ENCODE peak calls at places on chromosomes 12 and 14, in five cellular contexts. One of them, this sample, is unnamed.

GRCh38 chr12:14564336-14564959 is 3.2 kb downstream of the PLBD1 start:
- DNase-seq in ovary: no peak
- DNase-seq in upper lobe of left lung: no peak
- DNase-seq in A549: no peak
- DNase-seq in stomach: no peak
- DNase-seq in this sample: no peak

GRCh38 chr14:23513005-23513412 is 38.6 kb downstream of the ZFHX2 start:
- DNase-seq in ovary: no peak
- DNase-seq in upper lobe of left lung: peak
- DNase-seq in A549: no peak
- DNase-seq in stomach: no peak
- DNase-seq in this sample: peak

GRCh38 chr12:34298971-34299801 is 276.9 kb downstream of the ALG10 start:
- DNase-seq in stomach: no peak
- DNase-seq in A549: no peak
- DNase-seq in upper lobe of left lung: no peak
- DNase-seq in ovary: no peak
- DNase-seq in this sample: no peak

GRCh38 chr14:59239030-59239429 is 50.6 kb downstream of the DAAM1 start:
- DNase-seq in upper lobe of left lung: no peak
- DNase-seq in A549: no peak
- DNase-seq in ovary: no peak
- DNase-seq in stomach: no peak
- DNase-seq in this sample: no peak

GRCh38 chr12:128388461-128388921 is 121.5 kb downstream of the TMEM132C start:
- DNase-seq in A549: no peak
- DNase-seq in ovary: peak
- DNase-seq in stomach: no peak
- DNase-seq in upper lobe of left lung: peak
- DNase-seq in this sample: peak

GRCh38 chr12:19415563-19415962 is 23.7 kb upstream of the AEBP2 start:
- DNase-seq in upper lobe of left lung: no peak
- DNase-seq in A549: no peak
- DNase-seq in ovary: no peak
- DNase-seq in stomach: no peak
- DNase-seq in this sample: no peak

GRCh38 chr14:64763089-64763782 is 59.0 kb downstream of the PLEKHG3 start:
- DNase-seq in stomach: no peak
- DNase-seq in ovary: no peak
- DNase-seq in upper lobe of left lung: no peak
- DNase-seq in A549: no peak
- DNase-seq in this sample: no peak

GRCh38 chr14:21526672-21527319 is 650 bp upstream of the SALL2 start:
- DNase-seq in upper lobe of left lung: no peak
- DNase-seq in A549: no peak
- DNase-seq in ovary: no peak
- DNase-seq in stomach: no peak
- DNase-seq in this sample: no peak

GRCh38 chr12:78002878-78003277 is 172.2 kb downstream of the NAV3 start:
- DNase-seq in A549: peak
- DNase-seq in ovary: no peak
- DNase-seq in stomach: no peak
- DNase-seq in upper lobe of left lung: no peak
- DNase-seq in this sample: no peak

DNA sequence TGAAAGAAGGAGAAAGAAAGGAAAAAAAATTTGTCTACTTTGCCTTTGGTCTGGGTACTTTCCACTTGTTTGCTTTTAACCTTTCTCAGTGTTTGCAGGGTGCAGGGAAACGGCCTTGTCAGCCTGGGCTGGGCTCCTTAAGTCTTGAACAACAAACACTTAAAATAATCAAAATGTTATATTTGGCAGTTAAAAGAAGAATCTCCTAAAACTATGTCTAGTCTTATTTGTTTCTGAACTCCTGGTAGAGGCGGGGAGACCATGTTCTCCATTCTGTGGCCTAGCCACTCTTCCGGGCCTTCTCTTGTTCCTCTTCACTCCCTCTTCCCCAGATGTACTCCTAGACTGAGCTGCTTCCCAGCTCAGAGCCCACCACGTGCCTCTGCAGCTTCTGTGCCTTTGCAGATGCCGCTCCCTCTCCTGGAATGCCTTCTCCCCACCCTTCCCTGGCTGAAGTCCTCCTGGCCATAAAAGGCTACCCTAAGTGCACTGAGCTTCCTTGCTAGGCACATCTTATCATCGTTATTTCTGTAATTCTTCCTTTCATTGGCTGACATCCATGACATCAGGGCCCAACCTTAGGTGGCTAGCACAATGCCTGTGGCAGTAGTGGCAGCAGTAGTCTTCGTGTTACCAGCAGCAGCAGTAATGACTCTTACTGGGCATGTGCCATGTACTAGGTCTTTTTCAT is 432.9 kb downstream of the ZFP36L1 start:
- DNase-seq in A549: peak
- DNase-seq in upper lobe of left lung: no peak
- DNase-seq in ovary: peak
- DNase-seq in stomach: peak
- DNase-seq in this sample: peak
- TF ChIP-seq EP300 in A549: no peak
- TF ChIP-seq EP300 in upper lobe of left lung: peak
- TF ChIP-seq EP300 in ovary: no peak
- TF ChIP-seq EP300 in stomach: no peak
- TF ChIP-seq EP300 in this sample: no peak

GRCh38 chr12:6547987-6548386 is 7.9 kb downstream of the IFFO1 start:
- DNase-seq in stomach: no peak
- DNase-seq in upper lobe of left lung: no peak
- DNase-seq in A549: peak
- DNase-seq in ovary: peak
- DNase-seq in this sample: peak
- H3K4me3 ChIP-seq in stomach: no peak
- H3K4me3 ChIP-seq in upper lobe of left lung: no peak
- H3K4me3 ChIP-seq in A549: no peak
- H3K4me3 ChIP-seq in ovary: peak
- H3K4me3 ChIP-seq in this sample: no peak

GRCh38 chr12:65845751-65846537 is 21.7 kb downstream of the HMGA2 start:
- DNase-seq in ovary: no peak
- DNase-seq in upper lobe of left lung: no peak
- DNase-seq in stomach: no peak
- DNase-seq in A549: no peak
- DNase-seq in this sample: no peak
- TF ChIP-seq CTCF in ovary: no peak
- TF ChIP-seq CTCF in upper lobe of left lung: no peak
- TF ChIP-seq CTCF in stomach: no peak
- TF ChIP-seq CTCF in A549: no peak
- TF ChIP-seq CTCF in this sample: no peak

GRCh38 chr12:43730283-43730682 is 28.3 kb downstream of the PUS7L start:
- DNase-seq in A549: no peak
- DNase-seq in ovary: no peak
- DNase-seq in stomach: no peak
- DNase-seq in upper lobe of left lung: no peak
- DNase-seq in this sample: no peak
- TF ChIP-seq EP300 in A549: no peak
- TF ChIP-seq EP300 in ovary: no peak
- TF ChIP-seq EP300 in stomach: no peak
- TF ChIP-seq EP300 in upper lobe of left lung: no peak
- TF ChIP-seq EP300 in this sample: no peak

GRCh38 chr12:11673666-11674464 is 24.4 kb downstream of the ETV6 start:
- DNase-seq in upper lobe of left lung: no peak
- DNase-seq in stomach: no peak
- DNase-seq in A549: no peak
- DNase-seq in ovary: no peak
- DNase-seq in this sample: no peak

GRCh38 chr12:11672833-11673232 is 23.4 kb downstream of the ETV6 start:
- DNase-seq in stomach: no peak
- DNase-seq in A549: no peak
- DNase-seq in ovary: peak
- DNase-seq in upper lobe of left lung: peak
- DNase-seq in this sample: no peak

GRCh38 chr12:11669348-11669747 is 19.9 kb downstream of the ETV6 start:
- DNase-seq in A549: no peak
- DNase-seq in upper lobe of left lung: no peak
- DNase-seq in ovary: no peak
- DNase-seq in stomach: no peak
- DNase-seq in this sample: no peak

GRCh38 chr12:11675952-11676505 is 26.6 kb downstream of the ETV6 start:
- DNase-seq in ovary: no peak
- DNase-seq in A549: no peak
- DNase-seq in stomach: no peak
- DNase-seq in upper lobe of left lung: no peak
- DNase-seq in this sample: no peak

DNA sequence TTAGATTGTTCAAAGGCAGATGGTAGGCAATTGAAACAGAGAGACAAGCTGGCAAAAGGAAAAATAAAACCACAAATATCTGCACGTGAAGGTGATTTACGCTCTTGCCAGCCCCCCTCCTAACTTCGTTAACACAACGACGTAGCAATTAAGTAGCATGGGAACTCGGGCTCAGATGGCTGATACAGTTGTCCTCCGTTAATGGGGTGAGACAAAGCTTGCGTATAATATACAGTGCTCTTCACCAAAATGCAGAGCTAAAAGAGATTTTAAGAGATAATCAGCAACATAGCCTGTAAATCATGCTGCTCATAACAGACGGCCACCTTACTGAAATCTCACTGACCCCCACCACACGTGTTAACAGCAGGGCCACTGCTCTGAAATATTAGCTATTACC is 22.9 kb downstream of the ETV6 start:
- DNase-seq in ovary: no peak
- DNase-seq in upper lobe of left lung: no peak
- DNase-seq in A549: no peak
- DNase-seq in stomach: no peak
- DNase-seq in this sample: no peak
- H3K4me3 ChIP-seq in ovary: no peak
- H3K4me3 ChIP-seq in upper lobe of left lung: no peak
- H3K4me3 ChIP-seq in A549: no peak
- H3K4me3 ChIP-seq in stomach: no peak
- H3K4me3 ChIP-seq in this sample: no peak

GRCh38 chr12:89949457-89950195 is 241.0 kb upstream of the ATP2B1 start:
- DNase-seq in A549: peak
- DNase-seq in ovary: no peak
- DNase-seq in stomach: no peak
- DNase-seq in upper lobe of left lung: no peak
- DNase-seq in this sample: no peak
- TF ChIP-seq CTCF in A549: peak
- TF ChIP-seq CTCF in ovary: no peak
- TF ChIP-seq CTCF in stomach: no peak
- TF ChIP-seq CTCF in upper lobe of left lung: peak
- TF ChIP-seq CTCF in this sample: no peak

DNA sequence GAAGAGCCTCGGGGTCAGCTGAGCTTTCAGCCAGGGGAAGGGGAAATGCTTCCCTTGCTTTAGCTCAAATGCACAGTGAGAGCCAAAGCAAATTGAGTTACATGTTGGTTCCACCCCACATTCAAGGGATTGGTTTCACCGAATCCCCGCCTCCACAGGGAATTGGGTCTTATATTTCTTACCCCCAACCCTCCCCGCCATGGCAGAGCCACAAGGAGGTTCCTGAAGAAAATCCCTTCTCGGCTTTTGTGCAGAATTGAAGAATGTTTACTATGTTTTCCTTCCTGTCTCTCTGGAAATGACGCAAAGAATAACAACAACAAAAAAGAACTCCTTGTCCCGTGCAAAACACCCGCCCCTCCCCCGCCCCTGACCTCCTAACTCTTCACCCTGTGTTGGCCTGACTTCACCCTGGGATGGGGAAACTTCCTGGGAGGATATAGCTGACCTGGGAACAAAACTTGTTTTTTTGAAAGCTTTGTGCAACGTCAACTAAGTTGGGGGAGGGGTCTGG is 21.9 kb upstream of the CIPC start:
- DNase-seq in A549: no peak
- DNase-seq in ovary: no peak
- DNase-seq in upper lobe of left lung: no peak
- DNase-seq in stomach: peak
- DNase-seq in this sample: peak
- TF ChIP-seq EP300 in A549: no peak
- TF ChIP-seq EP300 in ovary: peak
- TF ChIP-seq EP300 in upper lobe of left lung: peak
- TF ChIP-seq EP300 in stomach: peak
- TF ChIP-seq EP300 in this sample: peak

DNA sequence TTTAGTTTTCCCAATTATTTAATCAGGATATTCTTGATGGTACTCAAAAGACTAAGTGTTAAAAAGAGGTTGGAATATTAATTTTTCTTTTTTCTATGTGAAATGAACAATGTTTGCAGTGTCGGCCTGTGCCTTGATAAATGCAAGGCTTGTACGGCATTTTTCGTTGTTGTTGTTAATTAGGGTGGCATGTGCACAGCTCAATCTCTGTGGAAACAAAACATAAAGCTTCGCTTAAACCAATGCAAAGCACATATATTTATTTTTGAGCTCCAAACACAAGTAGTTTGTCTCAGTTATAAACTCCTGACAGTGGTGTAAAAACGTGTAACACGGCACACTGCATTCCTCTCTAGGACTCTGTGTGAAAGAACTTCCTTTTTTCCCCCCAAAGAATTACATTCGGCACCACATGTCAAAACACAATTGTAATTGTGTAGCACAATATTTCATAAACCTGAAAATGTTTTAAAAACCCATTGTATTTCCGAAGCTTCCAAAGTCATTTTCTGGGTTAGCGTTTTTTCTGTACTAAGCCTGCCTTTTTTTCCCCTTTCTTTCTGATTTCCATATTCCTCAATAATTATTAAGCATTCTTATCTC is 498.0 kb downstream of the VRK1 start:
- DNase-seq in ovary: no peak
- DNase-seq in upper lobe of left lung: no peak
- DNase-seq in A549: no peak
- DNase-seq in stomach: no peak
- DNase-seq in this sample: no peak
- H3K4me3 ChIP-seq in ovary: no peak
- H3K4me3 ChIP-seq in upper lobe of left lung: no peak
- H3K4me3 ChIP-seq in A549: no peak
- H3K4me3 ChIP-seq in stomach: no peak
- H3K4me3 ChIP-seq in this sample: no peak

DNA sequence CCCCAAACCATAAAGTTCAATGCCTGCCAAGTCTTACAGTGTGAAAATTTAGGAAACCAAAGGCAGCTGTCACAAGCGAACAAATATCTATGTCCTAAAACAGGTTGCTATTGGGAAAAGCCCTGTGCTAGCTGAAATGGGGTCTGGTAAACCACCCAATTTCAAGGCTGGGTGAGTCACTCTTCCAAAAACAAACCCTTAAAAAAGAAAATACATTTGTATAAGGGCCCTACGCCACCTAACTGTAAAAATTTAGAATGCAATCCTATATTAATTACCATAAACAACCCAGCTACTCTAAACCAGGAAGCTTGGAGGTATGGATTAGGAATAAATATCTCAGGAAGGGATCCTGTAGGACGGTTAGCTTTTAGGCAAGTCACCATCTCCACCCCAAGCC is 32.1 kb downstream of the PRMT8 start:
- DNase-seq in upper lobe of left lung: no peak
- DNase-seq in ovary: no peak
- DNase-seq in stomach: no peak
- DNase-seq in A549: no peak
- DNase-seq in this sample: no peak
- TF ChIP-seq CTCF in upper lobe of left lung: no peak
- TF ChIP-seq CTCF in ovary: no peak
- TF ChIP-seq CTCF in stomach: no peak
- TF ChIP-seq CTCF in A549: no peak
- TF ChIP-seq CTCF in this sample: no peak